ENCODE peak calls at places on chromosomes 11 and 22, in seven cellular contexts. C is B cell, R is H9, H is endodermal cell, S is brain microvascular endothelial cell, J is dorsolateral prefrontal cortex, L is K562. X is an unnamed sample.

GRCh38 chr11:66701432-66702240 is 23.9 kb upstream of the RBM4B start:
- DNase-seq in C (no peak), R (no peak), H (no peak), S (peak; percentile 17), J (no peak), L (peak; percentile 76), X (no peak)

GRCh38 chr11:76591416-76591815 is 79.1 kb downstream of the LRRC32 start:
- DNase-seq in C (no peak), R (no peak), H (no peak), S (no peak), J (no peak), L (no peak), X (no peak)

GRCh38 chr11:61378713-61379313 is 13.6 kb upstream of the TMEM216 start:
- DNase-seq in C (no peak), R (no peak), H (no peak), S (peak; percentile 88), J (no peak), L (no peak), X (no peak)

GRCh38 chr22:37206118-37206840 is 6.0 kb downstream of the SSTR3 start:
- DNase-seq in C (no peak), R (no peak), H (no peak), S (no peak), J (no peak), L (no peak), X (no peak)

GRCh38 chr11:65425105-65425970 is 2.7 kb downstream of the NEAT1 start:
- DNase-seq in C (peak; percentile 87), R (peak; percentile 41), H (peak; percentile 77), S (peak; percentile 58), J (peak; percentile 53), L (no peak), X (no peak)

GRCh38 chr11:61963016-61963281 is 4.5 kb downstream of the FTH1 start:
- DNase-seq in C (no peak), R (no peak), H (no peak), S (no peak), J (no peak), L (peak; percentile 50), X (no peak)

GRCh38 chr11:46826310-46827044 is 19.6 kb downstream of the CKAP5 start:
- DNase-seq in C (peak; percentile 81), R (peak; percentile 90), H (peak; percentile 93), S (peak; percentile 68), J (peak; percentile 82), L (peak; percentile 75), X (peak; percentile 83)

GRCh38 chr11:9596926-9597325 is 23.5 kb downstream of the WEE1 start:
- DNase-seq in C (no peak), R (no peak), H (peak; percentile 29), S (no peak), J (no peak), L (no peak), X (no peak)

GRCh38 chr11:2540521-2541320 is 95.9 kb downstream of the KCNQ1 start:
- DNase-seq in C (no peak), R (no peak), H (peak; percentile 34), S (no peak), J (no peak), L (no peak), X (no peak)

GRCh38 chr22:30234786-30235470 is 11.6 kb downstream of the LIF start:
- DNase-seq in C (no peak), R (no peak), H (peak; percentile 46), S (no peak), J (no peak), L (no peak), X (no peak)

GRCh38 chr11:65888163-65888814 is at the start of gene FIBP:
- DNase-seq in C (peak; percentile 95), R (peak; percentile 98), H (peak; percentile 99), S (peak; percentile 95), J (peak; percentile 96), L (peak; percentile 95), X (peak; percentile 97)

GRCh38 chr11:80107415-80107814 is 666.6 kb upstream of the TENM4 start:
- DNase-seq in C (no peak), R (no peak), H (no peak), S (no peak), J (no peak), L (no peak), X (no peak)

GRCh38 chr11:70247710-70248072 is 22.8 kb upstream of the PPFIA1 start:
- DNase-seq in C (no peak), R (no peak), H (no peak), S (no peak), J (no peak), L (no peak), X (no peak)

GRCh38 chr11:78351979-78352731 is 65.5 kb downstream of the GAB2 start:
- DNase-seq in C (no peak), R (no peak), H (peak; percentile 60), S (no peak), J (no peak), L (peak; percentile 21), X (no peak)

GRCh38 chr22:24833881-24834495 is 28.0 kb downstream of the SGSM1 start:
- DNase-seq in C (no peak), R (no peak), H (no peak), S (no peak), J (no peak), L (no peak), X (no peak)

GRCh38 chr11:68383976-68384501 is 71.6 kb downstream of the LRP5 start:
- DNase-seq in C (peak; percentile 76), R (peak; percentile 76), H (peak; percentile 94), S (peak; percentile 51), J (peak; percentile 70), L (peak; percentile 79), X (peak; percentile 80)

GRCh38 chr11:75174781-75175370 is 24.0 kb downstream of the SLCO2B1 start:
- DNase-seq in C (peak; percentile 9), R (no peak), H (no peak), S (peak; percentile 21), J (peak; percentile 62), L (no peak), X (no peak)

GRCh38 chr11:12777208-12777874 is 103.1 kb downstream of the TEAD1 start:
- DNase-seq in C (no peak), R (no peak), H (no peak), S (peak; percentile 42), J (no peak), L (no peak), X (no peak)

DNA sequence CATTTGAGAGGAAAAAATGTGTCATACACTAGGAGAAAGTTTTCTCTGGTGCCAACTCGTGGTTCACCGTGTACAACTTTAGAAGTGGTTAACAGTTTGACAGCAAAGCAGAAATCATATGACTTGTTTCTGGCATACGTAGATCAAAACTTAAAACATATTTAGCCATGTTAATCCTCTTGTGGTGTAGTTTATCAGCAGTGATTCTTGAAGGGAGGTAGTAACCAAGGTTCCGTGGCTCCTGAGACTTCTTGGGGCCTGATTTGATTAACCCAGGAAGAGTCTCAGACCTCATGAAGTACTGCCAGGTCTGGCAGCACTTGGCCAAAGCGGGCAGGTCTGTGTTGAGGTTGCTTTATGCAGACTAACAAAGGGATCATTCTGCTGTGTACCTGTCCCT is 40.5 kb downstream of the SREBF2 start:
- DNase-seq in C (no peak), R (no peak), H (no peak), S (no peak), J (no peak), L (no peak), X (no peak)
- TF ChIP-seq CTCF in C (no peak), R (no peak), H (no peak), S (no peak), J (no peak), L (no peak), X (no peak)

DNA sequence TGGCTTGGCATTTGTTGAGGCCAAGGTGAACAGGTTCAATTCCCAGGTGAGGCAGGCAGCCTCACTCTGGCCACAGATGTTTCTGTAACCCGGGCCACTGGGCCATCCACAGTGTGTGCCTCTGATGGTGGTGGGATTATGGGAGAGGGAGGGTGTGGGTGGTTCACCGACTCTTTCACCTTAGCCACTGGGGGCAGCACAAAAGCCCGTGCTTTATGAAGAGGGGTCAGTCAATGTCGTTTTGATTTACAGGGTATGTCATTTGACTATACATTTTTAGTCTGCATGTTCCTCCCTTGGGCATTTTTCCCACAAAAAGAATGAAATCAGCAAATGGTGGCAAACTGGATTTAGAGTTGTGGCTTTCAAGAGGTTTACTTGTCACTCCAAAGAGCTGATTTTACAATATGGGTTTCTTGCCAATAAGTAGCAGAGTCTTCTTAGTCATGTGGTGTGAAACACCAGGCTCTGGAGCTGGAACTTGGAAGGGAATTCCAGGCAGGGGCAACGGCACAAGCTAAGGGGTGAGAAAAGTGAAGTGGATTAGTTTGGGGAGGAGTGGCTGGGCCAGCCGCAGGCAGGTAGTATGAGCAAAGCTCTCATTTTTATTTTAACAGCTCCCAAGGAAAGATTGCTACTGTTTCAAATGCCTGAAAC is 217.8 kb upstream of the ZBED5 start:
- DNase-seq in C (no peak), R (no peak), H (peak; percentile 66), S (no peak), J (no peak), L (peak; percentile 25), X (no peak)
- TF ChIP-seq CTCF in C (no peak), R (peak; percentile 43), H (peak; percentile 63), S (no peak), J (no peak), L (peak; percentile 22), X (no peak)

DNA sequence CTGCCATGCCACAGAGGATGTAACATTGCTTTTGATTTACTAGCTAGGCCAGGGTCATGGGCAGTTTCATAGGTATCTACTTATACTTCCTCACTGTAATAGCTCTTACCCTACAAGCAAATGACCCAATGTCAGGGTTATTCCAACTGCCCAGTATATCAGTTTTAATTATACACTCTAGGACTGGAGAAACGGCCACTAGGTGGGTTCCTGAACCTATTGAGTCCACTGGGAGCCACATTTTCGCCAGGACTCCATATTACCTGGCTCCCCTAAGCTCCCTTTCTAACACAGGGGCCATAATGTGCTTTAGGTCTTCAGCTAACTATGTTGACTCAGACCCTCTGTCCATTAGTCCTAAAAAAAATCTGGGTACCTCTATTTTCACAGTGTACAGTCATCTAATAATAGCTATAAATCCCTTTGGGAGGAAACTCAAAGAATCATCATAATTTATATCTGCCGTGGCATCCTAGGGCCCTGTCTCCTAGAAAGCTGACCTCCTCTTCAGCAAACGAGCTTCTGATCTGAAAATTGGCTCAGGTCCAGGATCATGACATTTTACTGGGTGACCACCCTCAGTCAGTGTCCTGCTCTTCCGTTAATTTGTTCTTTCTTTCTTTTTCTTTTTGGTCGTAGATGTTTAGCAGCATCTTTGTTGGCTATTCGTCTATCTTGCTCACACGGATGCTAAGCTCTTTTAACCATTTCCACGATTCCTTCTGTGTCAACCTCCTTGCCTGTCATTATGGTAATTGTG is 244.3 kb downstream of the FAM76B start:
- DNase-seq in C (no peak), R (no peak), H (peak; percentile 45), S (no peak), J (no peak), L (peak; percentile 27), X (no peak)
- TF ChIP-seq CTCF in C (no peak), R (peak; percentile 44), H (peak; percentile 61), S (peak; percentile 21), J (no peak), L (no peak), X (peak; percentile 17)

DNA sequence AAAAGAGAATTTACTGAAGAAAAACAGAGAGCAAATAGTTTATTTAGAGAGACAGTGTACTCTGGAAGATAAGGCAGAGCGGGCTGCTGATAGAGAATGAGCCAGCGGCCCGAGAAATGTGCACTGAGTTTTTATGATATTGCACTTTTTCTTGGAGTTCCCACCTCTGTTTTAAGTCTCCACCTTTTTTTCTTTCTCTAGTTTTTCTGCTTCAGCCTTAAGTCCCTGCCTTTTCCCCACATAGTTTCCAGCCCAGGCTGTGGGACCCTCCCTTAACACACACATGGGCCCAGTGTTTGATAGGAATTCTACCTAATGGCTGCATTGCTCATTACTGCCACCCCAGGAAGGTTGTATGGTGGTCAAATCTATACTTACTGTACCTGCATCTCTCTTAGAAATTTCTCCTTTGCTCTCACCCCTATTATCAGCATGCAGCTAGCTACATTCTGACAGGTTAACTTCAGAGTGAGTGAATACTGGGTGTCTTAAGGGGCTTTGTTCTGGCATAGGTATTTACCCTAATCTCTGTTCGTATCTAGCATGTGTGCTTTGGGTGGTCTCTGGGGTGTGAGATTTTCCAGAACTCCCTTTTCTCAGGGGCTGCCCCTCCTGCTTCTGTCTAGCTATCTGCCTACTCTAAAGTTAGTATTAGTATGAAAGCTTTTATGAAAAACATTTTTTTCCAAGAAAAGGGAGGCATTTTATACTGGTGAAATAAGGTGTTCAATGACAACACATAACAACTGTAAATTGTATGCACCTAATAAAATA is 127.3 kb upstream of the TOP3B start:
- DNase-seq in C (no peak), R (no peak), H (peak; percentile 64), S (no peak), J (no peak), L (peak; percentile 77), X (no peak)
- TF ChIP-seq CTCF in C (peak; percentile 33), R (peak; percentile 60), H (peak; percentile 71), S (peak; percentile 32), J (no peak), L (no peak), X (no peak)

X was measured in GM10248.